ENCODE peak calls at places on chromosomes 13 and 19, in five cellular contexts. Z is uterus; X is stimulated activated CD4-positive, alpha-beta T cell treated with anti-CD3 and anti-CD28 coated beads, Interleukin-4, amount 100 ng/mL, for 4 hours; W is breast epithelium; I is EL. V is an unnamed sample.

GRCh38 chr19:35718345-35719041 is 690 bp downstream of the KMT2B start:
- DNase-seq in Z (peak), X (peak), W (no peak), I (peak), V (peak)

GRCh38 chr19:44748426-44749254 is at the start of gene BCL3:
- DNase-seq in Z (peak), X (peak), W (peak), I (no peak), V (peak)

GRCh38 chr19:16022681-16023557 is 53.4 kb upstream of the TPM4 start:
- DNase-seq in Z (no peak), X (no peak), W (no peak), I (no peak), V (no peak)

GRCh38 chr19:4220188-4220587 is 9.1 kb upstream of the EBI3 start:
- DNase-seq in Z (no peak), X (no peak), W (no peak), I (no peak), V (no peak)

GRCh38 chr13:43663474-43664090 is 123.2 kb downstream of the ENOX1 start:
- DNase-seq in Z (no peak), X (no peak), W (no peak), I (peak), V (no peak)

GRCh38 chr19:33497151-33497777 is 24.3 kb downstream of the PEPD start:
- DNase-seq in Z (no peak), X (no peak), W (no peak), I (no peak), V (no peak)

GRCh38 chr13:36395280-36395679 is 37.0 kb upstream of the CCNA1 start:
- DNase-seq in Z (no peak), X (no peak), W (no peak), I (peak), V (no peak)

GRCh38 chr19:40229484-40229883 is 3.0 kb upstream of the CCNP start:
- DNase-seq in Z (no peak), X (no peak), W (no peak), I (peak), V (no peak)

GRCh38 chr19:17107546-17108452 is 32.2 kb downstream of the MYO9B start:
- DNase-seq in Z (peak), X (no peak), W (peak), I (peak), V (no peak)

V was measured in activated T-helper 9 cell treated with anti-CD3 and anti-CD28 coated beads, Interleukin-2, amount 50 U/mL, for 16 hours.